ENCODE peak calls at places on chromosome 3, in seven cellular contexts. W is breast epithelium, I is suprapubic skin, M is GM23338, H is spleen, D is SK-N-SH, F is GM12878. L is an unnamed sample. For H3K27me3, the result is how much of the 10 kb centered on the place peaks cover.

GRCh38 chr3:56784452-56785001 is 17.2 kb downstream of the ARHGEF3 start:
- DNase-seq in M (no peak), I (no peak), F (no peak), D (no peak), W (no peak), H (no peak), L (no peak)

GRCh38 chr3:197135212-197135611 is 105.6 kb upstream of the MELTF start:
- DNase-seq in F (no peak), D (no peak), I (no peak), W (no peak), H (no peak), M (no peak), L (no peak)

GRCh38 chr3:47664519-47664918 is 85.9 kb upstream of the CSPG5 start:
- DNase-seq in W (no peak), D (peak), I (no peak), F (no peak), H (no peak), M (peak), L (no peak)

GRCh38 chr3:184173374-184173722 is 1.3 kb upstream of the AP2M1 start:
- DNase-seq in M (no peak), I (no peak), D (no peak), W (no peak), H (no peak), F (no peak), L (no peak)

GRCh38 chr3:129022114-129022994 is 21.2 kb downstream of the EFCC1 start:
- DNase-seq in M (no peak), W (no peak), F (no peak), H (peak), D (peak), I (peak), L (no peak)

GRCh38 chr3:190205739-190206138 is 85.0 kb upstream of the P3H2 start:
- DNase-seq in F (peak), W (no peak), H (no peak), D (no peak), I (no peak), M (no peak), L (no peak)

GRCh38 chr3:11716576-11717250 is 73.0 kb upstream of the VGLL4 start:
- DNase-seq in W (no peak), F (no peak), M (peak), I (no peak), H (no peak), D (no peak), L (no peak)

GRCh38 chr3:65330072-65330471 is 642.3 kb upstream of the ADAMTS9 start:
- DNase-seq in F (no peak), I (no peak), M (no peak), H (no peak), W (no peak), D (no peak), L (no peak)

GRCh38 chr3:40070816-40071215 is 238.7 kb upstream of the EIF1B start:
- DNase-seq in I (no peak), W (no peak), F (no peak), D (no peak), M (no peak), H (no peak), L (no peak)

GRCh38 chr3:135762188-135762853 is 203.2 kb upstream of the PPP2R3A start:
- DNase-seq in H (no peak), W (no peak), D (no peak), F (no peak), I (no peak), M (peak), L (no peak)

GRCh38 chr3:170768334-170768801 is 101.6 kb downstream of the RPL22L1 start:
- DNase-seq in W (no peak), F (no peak), H (no peak), D (no peak), I (no peak), M (no peak), L (no peak)

GRCh38 chr3:10566451-10566850 is 61.1 kb upstream of the ATP2B2 start:
- DNase-seq in I (no peak), H (no peak), W (no peak), F (no peak), D (no peak), M (no peak), L (no peak)

GRCh38 chr3:10561942-10562565 is 56.7 kb upstream of the ATP2B2 start:
- DNase-seq in M (no peak), I (peak), F (no peak), D (no peak), W (no peak), H (no peak), L (peak)

GRCh38 chr3:10565814-10566213 is 60.4 kb upstream of the ATP2B2 start:
- DNase-seq in F (no peak), M (no peak), W (no peak), H (no peak), I (no peak), D (no peak), L (no peak)

GRCh38 chr3:10561162-10561561 is 55.8 kb upstream of the ATP2B2 start:
- DNase-seq in M (no peak), F (no peak), D (no peak), I (peak), H (no peak), W (no peak), L (no peak)

GRCh38 chr3:10563396-10563795 is 58.0 kb upstream of the ATP2B2 start:
- DNase-seq in D (no peak), H (no peak), W (no peak), F (no peak), I (peak), M (no peak), L (no peak)
- H3K27me3 ChIP-seq in D (under half), H (under half), W (under half), F (under half), I (under half), M (under half), L (under half)

GRCh38 chr3:112002458-112002971 is 3.8 kb downstream of the TAGLN3 start:
- DNase-seq in I (no peak), D (no peak), M (no peak), H (no peak), W (no peak), F (no peak), L (no peak)
- TF ChIP-seq POLR2AphosphoS5 in I (no peak), D (no peak), M (no peak), H (no peak), W (no peak), F (no peak), L (no peak)

DNA sequence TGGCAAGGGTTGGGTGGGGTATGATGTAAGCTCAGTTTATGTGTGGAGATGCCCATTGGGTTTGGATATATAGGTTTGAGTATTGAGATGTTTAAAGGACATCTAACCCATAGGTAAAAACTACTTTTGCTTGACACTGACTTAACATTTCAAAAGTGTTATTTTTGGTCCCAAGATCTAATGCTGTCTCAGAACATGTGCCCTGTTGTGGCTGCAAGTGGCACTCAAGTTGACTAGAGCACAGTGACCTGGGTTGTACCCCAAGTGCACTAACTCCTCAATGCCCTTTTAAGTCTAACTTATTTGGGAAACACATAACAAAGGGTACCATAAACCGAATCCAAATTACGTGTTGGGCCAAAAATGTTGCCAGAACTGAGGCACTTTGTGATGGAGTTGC is 56.5 kb upstream of the CCR4 start:
- DNase-seq in I (no peak), W (no peak), F (no peak), H (no peak), M (no peak), D (no peak), L (no peak)
- H3K27me3 ChIP-seq in I (under half), W (under half), F (under half), H (under half), M (under half), D (under half), L (under half)

GRCh38 chr3:123698813-123699212 is 114.0 kb upstream of the HACD2 start:
- DNase-seq in D (no peak), F (no peak), I (no peak), W (no peak), H (no peak), M (no peak), L (no peak)

GRCh38 chr3:123705886-123706285 is 121.0 kb upstream of the HACD2 start:
- DNase-seq in I (no peak), F (no peak), M (no peak), W (no peak), H (no peak), D (no peak), L (no peak)

GRCh38 chr3:123702720-123703119 is 117.9 kb upstream of the HACD2 start:
- DNase-seq in H (no peak), M (no peak), F (no peak), W (no peak), I (peak), D (no peak), L (no peak)

GRCh38 chr3:123696796-123697195 is 111.9 kb upstream of the HACD2 start:
- DNase-seq in M (no peak), H (no peak), D (no peak), W (no peak), F (no peak), I (no peak), L (no peak)

DNA sequence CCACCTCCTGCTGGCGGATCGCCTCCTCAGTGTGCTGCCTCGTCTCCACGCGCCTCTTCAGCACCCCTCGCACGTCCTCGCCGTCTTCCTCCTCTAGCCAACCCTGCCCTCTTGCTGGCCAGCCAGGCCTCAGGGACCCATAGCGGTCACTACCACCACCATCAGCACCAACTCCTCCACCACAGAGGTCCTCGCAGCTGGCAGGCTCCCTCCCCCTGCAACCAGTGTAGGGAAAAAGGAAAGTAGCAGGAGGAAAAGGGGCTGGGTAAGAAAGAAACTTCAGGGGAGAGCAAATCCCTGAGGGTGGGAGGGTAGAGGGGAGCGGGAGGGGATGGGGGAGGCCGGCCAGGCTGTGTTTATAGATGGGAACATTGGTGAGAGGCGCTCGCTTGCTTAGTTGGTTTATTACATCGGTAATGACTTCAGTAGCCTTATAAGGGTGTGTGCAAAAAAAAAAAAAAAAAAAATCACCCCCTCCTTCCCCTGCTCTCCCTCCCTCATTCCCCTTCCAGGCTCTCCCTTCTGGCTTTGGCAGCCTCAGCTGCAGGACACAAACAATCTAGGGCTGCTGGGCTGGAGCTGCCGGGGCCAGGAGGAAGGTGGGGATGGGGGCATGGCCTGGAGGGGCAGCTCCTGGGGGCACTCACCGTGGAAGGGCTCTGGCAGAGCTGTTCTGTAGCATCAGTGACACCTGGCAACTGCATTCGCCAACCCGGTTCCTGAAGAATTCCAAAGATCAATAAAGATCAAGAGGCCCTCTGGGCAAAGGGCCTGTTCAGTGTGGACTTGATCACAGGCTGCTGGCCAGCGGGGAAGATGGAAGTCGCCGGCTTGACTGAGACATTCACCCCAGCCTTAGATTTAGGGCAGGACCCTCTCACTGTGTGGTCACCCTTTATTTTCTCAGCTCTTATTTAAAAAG is 116.2 kb upstream of the HACD2 start:
- DNase-seq in H (no peak), I (no peak), M (no peak), D (no peak), W (peak), F (no peak), L (no peak)
- TF ChIP-seq POLR2AphosphoS5 in H (peak), I (no peak), M (no peak), D (no peak), W (no peak), F (no peak), L (no peak)

GRCh38 chr3:52830535-52831258 is at the start of gene ITIH4:
- DNase-seq in W (no peak), F (no peak), I (no peak), M (peak), D (no peak), H (no peak), L (no peak)

GRCh38 chr3:52827441-52827840 is 3.0 kb downstream of the ITIH4 start:
- DNase-seq in H (no peak), M (no peak), I (no peak), W (no peak), F (no peak), D (no peak), L (no peak)

GRCh38 chr3:52827866-52828376 is 2.6 kb downstream of the ITIH4 start:
- DNase-seq in M (peak), F (no peak), D (peak), H (no peak), W (no peak), I (no peak), L (no peak)

GRCh38 chr3:52829906-52830463 is 487 bp downstream of the ITIH4 start:
- DNase-seq in D (no peak), I (no peak), H (no peak), F (no peak), W (no peak), M (no peak), L (no peak)

DNA sequence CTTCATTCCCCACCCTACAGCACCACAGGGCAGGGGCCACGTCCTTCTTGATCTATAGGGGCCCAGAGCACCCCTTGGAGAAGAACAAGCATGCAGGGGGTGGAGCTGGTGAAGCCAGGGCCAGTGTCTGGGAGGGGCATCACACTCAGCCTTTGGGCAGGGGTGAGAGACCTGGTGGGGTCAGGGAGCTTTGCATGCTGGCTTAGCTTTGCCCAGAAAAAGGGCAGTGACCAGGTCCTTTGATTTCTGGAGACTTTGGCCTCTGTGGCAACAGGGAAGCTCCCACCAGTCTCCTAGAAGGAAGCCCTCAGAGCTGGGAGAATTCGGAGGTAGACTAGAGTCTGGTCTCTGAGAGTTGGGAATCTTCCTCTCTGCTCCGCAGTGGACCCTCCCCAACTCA is 990 bp downstream of the ITIH4 start:
- DNase-seq in F (no peak), I (no peak), H (no peak), W (no peak), D (no peak), M (no peak), L (no peak)
- H3K27me3 ChIP-seq in F (under half), I (under half), H (under half), W (under half), D (under half), M (under half), L (under half)

GRCh38 chr3:195001261-195001660 is 269.7 kb downstream of the XXYLT1 start:
- DNase-seq in H (no peak), D (no peak), M (no peak), I (no peak), F (no peak), W (no peak), L (peak)

GRCh38 chr3:195003006-195003892 is 267.7 kb downstream of the XXYLT1 start:
- DNase-seq in D (no peak), H (no peak), F (no peak), W (peak), M (no peak), I (peak), L (peak)

GRCh38 chr3:195004512-195005250 is 266.3 kb downstream of the XXYLT1 start:
- DNase-seq in F (no peak), M (no peak), D (no peak), H (no peak), W (no peak), I (no peak), L (peak)

GRCh38 chr3:195003893-195004289 is 267.1 kb downstream of the XXYLT1 start:
- DNase-seq in F (no peak), D (no peak), M (no peak), W (no peak), I (no peak), H (no peak), L (peak)

DNA sequence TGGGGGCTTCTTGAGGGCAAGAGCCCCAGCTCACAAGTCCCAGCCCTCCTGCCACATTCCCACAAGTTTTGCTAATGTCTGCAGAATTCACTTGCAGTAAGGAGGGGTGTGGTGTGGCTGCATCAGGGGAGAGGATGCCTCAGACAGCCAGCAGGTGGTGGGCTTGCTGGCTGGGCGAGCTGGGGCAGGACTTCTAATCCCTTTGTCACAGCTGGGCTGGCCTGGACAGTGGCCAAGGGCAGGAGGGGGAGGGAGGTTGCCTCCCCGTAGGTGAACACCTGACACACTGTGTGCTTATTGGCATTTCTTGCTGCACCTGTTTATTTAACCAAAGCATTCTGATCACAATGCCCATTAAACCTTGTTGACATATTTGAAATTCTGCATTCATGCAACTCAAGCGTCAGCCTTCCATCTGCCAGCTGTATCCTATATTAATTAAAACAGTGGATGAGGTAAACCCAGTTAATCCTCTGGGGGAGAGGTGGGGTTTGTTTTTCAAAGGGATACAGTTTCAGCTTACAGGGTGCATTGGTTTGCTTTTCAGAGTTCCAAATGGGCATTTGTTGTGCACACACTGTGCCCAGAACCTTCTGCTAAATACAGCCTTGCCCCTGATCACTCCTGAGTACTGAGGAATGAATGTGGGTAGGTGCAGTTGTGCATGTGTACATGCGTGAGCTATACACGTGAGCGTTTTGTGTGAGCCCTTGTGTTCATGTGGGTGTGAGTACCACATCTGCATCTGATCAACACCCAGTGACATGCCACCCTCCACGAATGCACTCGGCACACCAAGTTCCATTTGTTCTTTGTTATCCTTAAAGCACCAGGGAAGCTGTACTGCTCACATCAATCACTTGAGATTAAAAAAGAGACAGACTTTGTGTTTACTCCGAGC is 268.7 kb downstream of the XXYLT1 start:
- DNase-seq in I (no peak), M (peak), H (peak), W (peak), F (peak), D (peak), L (peak)
- TF ChIP-seq POLR2AphosphoS5 in I (no peak), M (no peak), H (peak), W (no peak), F (no peak), D (no peak), L (no peak)

GRCh38 chr3:9549600-9549999 is 4.0 kb downstream of the LHFPL4 start:
- DNase-seq in W (no peak), H (no peak), M (no peak), D (no peak), I (no peak), F (no peak), L (no peak)

GRCh38 chr3:9553021-9553948 is at the start of gene LHFPL4:
- DNase-seq in F (no peak), W (no peak), M (peak), H (peak), I (no peak), D (peak), L (no peak)

GRCh38 chr3:9550999-9551398 is 2.6 kb downstream of the LHFPL4 start:
- DNase-seq in F (no peak), D (no peak), I (no peak), W (no peak), H (no peak), M (peak), L (no peak)

GRCh38 chr3:9552252-9552999 is 1.2 kb downstream of the LHFPL4 start:
- DNase-seq in H (peak), M (peak), D (peak), F (no peak), W (no peak), I (no peak), L (no peak)

DNA sequence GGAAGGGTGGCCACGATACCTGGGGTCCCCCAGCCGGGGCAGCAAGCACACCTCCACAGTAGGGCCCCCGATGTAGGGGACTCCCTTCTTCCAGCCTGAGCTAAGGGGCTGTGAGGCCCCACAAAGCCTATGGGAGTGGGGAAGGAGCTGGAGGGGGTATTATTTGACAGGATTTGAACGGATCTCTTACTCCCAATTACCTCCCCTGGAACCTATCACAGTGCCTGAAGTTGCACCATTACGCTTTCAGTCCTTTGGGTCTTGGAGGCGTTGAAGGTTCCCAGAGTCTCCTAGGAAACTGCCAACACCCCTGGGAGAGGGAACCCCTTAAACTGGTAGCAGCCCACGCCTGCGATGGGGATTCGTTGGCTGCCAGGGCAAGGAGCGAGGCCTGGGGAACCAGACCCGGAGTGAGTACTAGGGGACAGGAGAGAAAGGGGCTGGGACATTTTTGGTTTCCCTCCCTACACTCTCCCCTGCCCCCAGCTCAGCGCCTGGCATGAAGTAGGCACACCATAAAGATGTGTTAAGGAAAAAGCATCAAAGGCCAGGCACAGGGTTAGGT is 409 bp upstream of the LHFPL4 start:
- DNase-seq in D (no peak), W (no peak), F (no peak), I (no peak), H (peak), M (peak), L (no peak)
- H3K27me3 ChIP-seq in D (under half), W (under half), F (under half), I (half or more), H (half or more), M (under half), L (under half)

L was measured in vagina.